ENCODE peak calls at places on chromosomes 13 and 19, in four cellular contexts. X, H, B and D are unnamed samples.

GRCh38 chr13:113859311-113860050 is 4.4 kb downstream of the GAS6 start:
- DNase-seq in X (no peak), H (no peak), B (no peak), D (no peak)

GRCh38 chr13:78607409-78608253 is 4.3 kb upstream of the POU4F1 start:
- DNase-seq in X (no peak), H (peak; percentile 69), B (no peak), D (no peak)

GRCh38 chr13:72651196-72651595 is 76.2 kb downstream of the MZT1 start:
- DNase-seq in X (no peak), H (no peak), B (no peak), D (no peak)

GRCh38 chr19:1324792-1325567 is 39.3 kb downstream of the EFNA2 start:
- DNase-seq in X (peak; percentile 65), H (no peak), B (peak; percentile 12), D (peak; percentile 21)

GRCh38 chr19:10998045-10998533 is 37.3 kb downstream of the SMARCA4 start:
- DNase-seq in X (peak; percentile 51), H (no peak), B (no peak), D (no peak)

GRCh38 chr13:113656015-113656588 is 1.9 kb downstream of the ATP4B start:
- DNase-seq in X (no peak), H (peak; percentile 62), B (no peak), D (no peak)

GRCh38 chr13:97386832-97387486 is 47.0 kb upstream of the RAP2A start:
- DNase-seq in X (no peak), H (no peak), B (no peak), D (no peak)

GRCh38 chr19:21947775-21948174 is 63.0 kb downstream of the ZNF208 start:
- DNase-seq in X (no peak), H (no peak), B (no peak), D (no peak)

GRCh38 chr13:95319551-95320274 is 18.5 kb upstream of the ABCC4 start:
- DNase-seq in X (no peak), H (no peak), B (no peak), D (no peak)

GRCh38 chr19:3129112-3129511 is 6.7 kb upstream of the GNA15 start:
- DNase-seq in X (no peak), H (no peak), B (no peak), D (peak; percentile 18)

GRCh38 chr19:43749898-43750297 is 4.9 kb downstream of the SMG9 start:
- DNase-seq in X (no peak), H (no peak), B (no peak), D (no peak)

GRCh38 chr13:43316997-43317396 is 293.6 kb downstream of the DNAJC15 start:
- DNase-seq in X (peak; percentile 35), H (no peak), B (no peak), D (no peak)

GRCh38 chr19:47110521-47111080 is 3.0 kb downstream of the ZC3H4 start:
- DNase-seq in X (no peak), H (peak; percentile 86), B (no peak), D (no peak)

GRCh38 chr13:31050486-31051400 is 111.0 kb downstream of the HSPH1 start:
- DNase-seq in X (no peak), H (no peak), B (no peak), D (no peak)

GRCh38 chr13:58906329-58907007 is 1257.3 kb downstream of the DIAPH3 start:
- DNase-seq in X (no peak), H (no peak), B (no peak), D (no peak)

GRCh38 chr19:55603581-55604292 is 1.7 kb upstream of the ZNF865 start:
- DNase-seq in X (no peak), H (no peak), B (no peak), D (no peak)

GRCh38 chr13:45178349-45179142 is 22.3 kb downstream of the KCTD4 start:
- DNase-seq in X (no peak), H (no peak), B (no peak), D (peak; percentile 72)

GRCh38 chr19:17933414-17934129 is 757 bp downstream of the CCDC124 start:
- DNase-seq in X (no peak), H (no peak), B (no peak), D (no peak)

GRCh38 chr19:39915101-39915847 is 19.2 kb downstream of the FCGBP start:
- DNase-seq in X (no peak), H (peak; percentile 68), B (no peak), D (no peak)

GRCh38 chr19:43809762-43810696 is 7.8 kb upstream of the LYPD5 start:
- DNase-seq in X (no peak), H (no peak), B (no peak), D (peak; percentile 32)

GRCh38 chr13:99059498-99060070 is 81.7 kb upstream of the DOCK9 start:
- DNase-seq in X (no peak), H (no peak), B (no peak), D (no peak)

GRCh38 chr13:93217701-93218100 is 8.9 kb upstream of the GPC6 start:
- DNase-seq in X (no peak), H (no peak), B (no peak), D (no peak)

GRCh38 chr13:113821847-113822246 is 42.0 kb downstream of the GAS6 start:
- DNase-seq in X (no peak), H (no peak), B (no peak), D (no peak)

GRCh38 chr13:109007946-109008345 is 378.5 kb downstream of the MYO16 start:
- DNase-seq in X (no peak), H (no peak), B (no peak), D (no peak)

GRCh38 chr19:3458595-3459284 is 21.6 kb downstream of the SMIM24 start:
- DNase-seq in X (no peak), H (no peak), B (no peak), D (no peak)

GRCh38 chr19:1276620-1277007 is 1.3 kb downstream of the FAM174C start:
- DNase-seq in X (no peak), H (peak; percentile 86), B (no peak), D (no peak)

GRCh38 chr13:34161829-34162544 is 344.0 kb downstream of the RFC3 start:
- DNase-seq in X (no peak), H (no peak), B (peak; percentile 82), D (peak; percentile 43)

GRCh38 chr13:112354330-112355273 is 21.6 kb upstream of the SPACA7 start:
- DNase-seq in X (no peak), H (peak; percentile 64), B (no peak), D (no peak)

GRCh38 chr13:20175406-20175794 is 14.5 kb upstream of the GJA3 start:
- DNase-seq in X (no peak), H (no peak), B (no peak), D (no peak)

GRCh38 chr19:48403606-48404005 is 10.1 kb downstream of the GRIN2D start:
- DNase-seq in X (no peak), H (peak; percentile 90), B (no peak), D (no peak)

GRCh38 chr13:24159921-24160324 is 597 bp upstream of the SPATA13 start:
- DNase-seq in X (no peak), H (peak; percentile 82), B (no peak), D (no peak)

GRCh38 chr13:111339366-111340143 is 19.1 kb downstream of the TEX29 start:
- DNase-seq in X (no peak), H (no peak), B (no peak), D (no peak)

GRCh38 chr19:15529774-15530372 is 21.5 kb downstream of the CYP4F22 start:
- DNase-seq in X (no peak), H (no peak), B (no peak), D (no peak)

GRCh38 chr19:39546599-39546998 is 6.6 kb upstream of the EID2 start:
- DNase-seq in X (no peak), H (no peak), B (no peak), D (no peak)

GRCh38 chr19:11375143-11375948 is 880 bp downstream of the SWSAP1 start:
- DNase-seq in X (peak; percentile 44), H (peak; percentile 95), B (no peak), D (no peak)

GRCh38 chr19:5309438-5310204 is 31.0 kb downstream of the PTPRS start:
- DNase-seq in X (no peak), H (no peak), B (no peak), D (no peak)
- TF ChIP-seq CTCF in X (no peak), H (no peak), B (no peak), D (peak; percentile 17)

GRCh38 chr19:41930322-41930722 is 2.1 kb upstream of the ERFL start:
- DNase-seq in X (no peak), H (no peak), B (no peak), D (no peak)
- H3K27me3 ChIP-seq in X (peaks cover 51% of the 10 kb centered on the region), H (peaks cover 79% of the 10 kb centered on the region), B (peaks cover 64% of the 10 kb centered on the region), D (peaks cover 81% of the 10 kb centered on the region)

GRCh38 chr19:37313335-37313627 is 57.6 kb upstream of the ZNF527 start:
- DNase-seq in X (no peak), H (no peak), B (no peak), D (no peak)
- H3K4me3 ChIP-seq in X (no peak overlapping the region), H (peak overlapping the region; percentile 61), B (no peak overlapping the region), D (no peak overlapping the region)

GRCh38 chr13:106637519-106637918 is 69.6 kb upstream of the ARGLU1 start:
- DNase-seq in X (no peak), H (no peak), B (no peak), D (no peak)
- TF ChIP-seq CTCF in X (no peak), H (no peak), B (no peak), D (no peak)

GRCh38 chr19:12840091-12841079 is 2.1 kb downstream of the MAST1 start:
- DNase-seq in X (peak; percentile 51), H (no peak), B (peak; percentile 25), D (no peak)

GRCh38 chr19:12843328-12843727 is 5.0 kb downstream of the MAST1 start:
- DNase-seq in X (no peak), H (no peak), B (no peak), D (no peak)

GRCh38 chr19:12838893-12839656 is 760 bp downstream of the MAST1 start:
- DNase-seq in X (no peak), H (no peak), B (no peak), D (no peak)

GRCh38 chr19:12842511-12842910 is 4.2 kb downstream of the MAST1 start:
- DNase-seq in X (no peak), H (no peak), B (no peak), D (no peak)

DNA sequence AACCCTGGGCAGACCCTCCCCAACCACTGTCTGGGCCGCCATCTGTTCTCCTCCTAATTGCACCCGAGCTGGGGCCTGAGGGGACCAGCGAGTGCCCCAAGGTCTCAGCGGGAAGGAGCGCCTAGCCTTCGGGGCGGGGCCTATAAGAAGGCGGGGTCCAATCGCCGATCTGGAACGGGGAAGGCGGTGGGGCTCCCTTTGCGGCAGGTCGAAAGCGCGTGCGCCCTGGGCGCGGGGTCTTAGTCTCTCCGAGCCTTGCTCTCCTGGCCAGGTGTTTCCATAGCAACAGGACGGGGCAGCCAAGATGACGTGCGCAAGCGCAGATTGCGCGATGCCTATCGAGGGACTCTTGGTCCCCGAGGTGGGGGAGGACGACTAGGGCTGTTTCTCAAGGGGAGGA is 2.8 kb downstream of the MAST1 start:
- DNase-seq in X (no peak), H (no peak), B (no peak), D (no peak)
- H3K27me3 ChIP-seq in X (peaks cover 33% of the 10 kb centered on the region), H (peaks cover 100% of the 10 kb centered on the region), B (peaks cover 20% of the 10 kb centered on the region), D (peaks cover 60% of the 10 kb centered on the region)